ENCODE peak calls at places on chromosomes 16 and 17, in four cellular contexts. T is astrocyte of the spinal cord, P is AG10803, Z is GM06990. L is an unnamed sample.

GRCh38 chr17:79991924-79992656 is 43.6 kb downstream of the TBC1D16 start:
- DNase-seq in T (peak; percentile 29), P (no peak), Z (no peak), L (no peak)

GRCh38 chr16:21608647-21609328 is 9.4 kb downstream of the METTL9 start:
- DNase-seq in T (peak; percentile 14), P (peak; percentile 78), Z (peak; percentile 9), L (peak; percentile 11)

GRCh38 chr17:17568772-17569195 is 22.7 kb downstream of the PEMT start:
- DNase-seq in T (peak; percentile 31), P (peak; percentile 25), Z (peak; percentile 31), L (peak; percentile 46)

GRCh38 chr17:19948100-19948943 is 29.3 kb downstream of the AKAP10 start:
- DNase-seq in T (no peak), P (no peak), Z (no peak), L (no peak)

GRCh38 chr17:43803758-43804157 is 23.5 kb downstream of the CFAP97D1 start:
- DNase-seq in T (peak; percentile 10), P (no peak), Z (no peak), L (peak; percentile 7)

GRCh38 chr16:85448557-85449194 is 164.4 kb upstream of the GSE1 start:
- DNase-seq in T (no peak), P (no peak), Z (peak; percentile 37), L (no peak)

GRCh38 chr17:81869221-81870154 is 1.6 kb downstream of the ARHGDIA start:
- DNase-seq in T (no peak), P (peak; percentile 31), Z (peak; percentile 70), L (peak; percentile 38)

GRCh38 chr16:27899736-27900135 is 163.8 kb downstream of the GSG1L start:
- DNase-seq in T (no peak), P (no peak), Z (no peak), L (no peak)

GRCh38 chr16:2151188-2152091 is 3.0 kb downstream of the RAB26 start:
- DNase-seq in T (no peak), P (no peak), Z (peak; percentile 50), L (no peak)

GRCh38 chr17:43915561-43915960 is 8.2 kb upstream of the MPP2 start:
- DNase-seq in T (no peak), P (peak; percentile 31), Z (no peak), L (no peak)

GRCh38 chr16:28308794-28309535 is 16.6 kb downstream of the SBK1 start:
- DNase-seq in T (no peak), P (no peak), Z (no peak), L (no peak)

GRCh38 chr16:694863-695354 is 4.7 kb upstream of the WDR24 start:
- DNase-seq in T (no peak), P (no peak), Z (no peak), L (no peak)

GRCh38 chr16:693364-693763 is 3.2 kb upstream of the WDR24 start:
- DNase-seq in T (no peak), P (no peak), Z (no peak), L (no peak)

GRCh38 chr16:693766-694165 is 3.6 kb upstream of the WDR24 start:
- DNase-seq in T (no peak), P (no peak), Z (no peak), L (no peak)

GRCh38 chr16:695355-696089 is 5.3 kb upstream of the WDR24 start:
- DNase-seq in T (no peak), P (no peak), Z (peak; percentile 76), L (no peak)

DNA sequence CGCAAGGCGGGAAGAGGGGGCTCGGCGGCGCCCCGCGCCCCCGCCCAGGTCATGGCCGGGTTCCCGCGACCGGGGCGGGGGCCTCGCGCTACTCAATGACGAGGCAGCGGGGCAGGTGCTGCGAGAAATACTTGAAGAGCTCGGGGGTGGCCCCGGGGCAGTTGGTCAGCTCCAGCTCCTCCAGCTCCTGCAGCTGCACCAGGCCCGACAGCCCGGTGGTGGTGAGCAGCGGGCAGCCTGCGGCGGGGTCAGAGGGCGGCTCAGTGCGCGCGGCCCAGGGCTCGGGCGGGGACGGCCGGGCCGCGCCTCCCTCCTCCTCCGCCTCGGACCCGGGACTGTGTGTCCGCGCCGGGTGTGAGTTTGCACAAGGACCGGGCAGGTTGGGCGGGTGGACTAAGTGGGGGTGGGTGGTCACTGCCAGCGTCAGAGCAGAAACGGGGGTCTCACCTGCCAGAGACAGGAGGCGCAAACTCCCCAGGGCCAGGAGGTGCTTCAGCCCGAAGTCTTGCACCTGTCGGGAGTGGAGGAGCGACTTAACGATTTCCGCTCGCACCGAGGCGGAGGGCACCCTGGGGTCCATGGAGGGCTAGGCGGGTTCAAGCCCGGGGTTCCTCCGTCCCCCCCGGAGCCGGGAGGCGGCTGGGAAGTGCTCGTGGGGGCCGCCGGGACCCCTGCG is 4.1 kb upstream of the WDR24 start:
- DNase-seq in T (no peak), P (no peak), Z (no peak), L (no peak)
- H3K4me3 ChIP-seq in T (no peak overlapping the region), P (no peak overlapping the region), Z (peak overlapping the region; percentile 55), L (no peak overlapping the region)

DNA sequence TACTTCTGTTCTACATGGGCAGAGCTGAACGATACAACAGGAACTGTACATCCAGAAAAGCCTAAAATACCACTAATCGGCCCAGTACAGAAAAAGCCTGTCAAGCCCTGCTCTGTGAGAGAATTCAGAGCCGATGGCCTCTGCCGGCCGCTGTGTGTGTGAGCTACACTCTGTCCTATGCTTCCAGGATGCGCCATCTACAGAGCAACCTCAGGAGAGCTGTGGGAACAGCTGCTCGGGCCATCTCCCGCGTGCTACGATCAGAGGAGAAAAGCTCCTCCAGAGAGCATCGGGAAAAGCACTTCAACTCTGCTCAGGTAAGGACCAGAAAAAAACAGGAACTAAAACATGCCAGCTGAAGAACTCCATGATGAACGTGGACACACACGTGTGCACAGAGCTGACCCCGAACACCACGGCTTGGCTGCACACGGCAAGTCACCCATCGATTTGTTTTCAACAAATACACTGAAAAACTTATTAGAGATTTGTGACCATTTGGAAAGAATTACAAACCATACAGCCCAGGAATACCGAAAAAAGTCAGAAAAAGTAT is 115.9 kb downstream of the ANKRD11 start:
- DNase-seq in T (peak; percentile 61), P (no peak), Z (no peak), L (no peak)
- TF ChIP-seq CTCF in T (peak; percentile 36), P (no peak), Z (no peak), L (no peak)

GRCh38 chr16:73166394-73166971 is 118.6 kb upstream of the ZFHX3 start:
- DNase-seq in T (no peak), P (no peak), Z (no peak), L (no peak)
- H3K4me3 ChIP-seq in T (no peak overlapping the region), P (no peak overlapping the region), Z (no peak overlapping the region), L (peak overlapping the region; percentile 32)

GRCh38 chr17:50778471-50778870 is 11.2 kb upstream of the ANKRD40CL start:
- DNase-seq in T (no peak), P (no peak), Z (no peak), L (no peak)
- TF ChIP-seq CTCF in T (no peak), P (no peak), Z (no peak), L (no peak)